ENCODE peak calls at places on chromosomes 5 and 9, in nine cellular contexts. D is neural progenitor cell; O is effector memory CD8-positive, alpha-beta T cell; C is memory B cell; T is pancreas; K is brain microvascular endothelial cell; Z is activated gamma-delta T cell treated with Interleukin-2 at 50 U/mL for 16 hours; I is activated CD8-positive, alpha-beta memory T cell treated with anti-CD3 and anti-CD28 coated beads, Interleukin-2, amount 50 U/mL, for 4 hours; P is EL. M is an unnamed sample.

GRCh38 chr5:135207866-135208265 is 173.8 kb upstream of the PITX1 start:
- DNase-seq in C (no peak), D (no peak), I (no peak), O (no peak), K (no peak), Z (no peak), T (no peak), P (no peak), M (no peak)

GRCh38 chr5:68460147-68460760 is 244.7 kb downstream of the PIK3R1 start:
- DNase-seq in Z (peak; percentile 40), D (peak; percentile 62), I (peak; percentile 38), P (peak; percentile 65), K (peak; percentile 67), C (peak; percentile 44), O (peak; percentile 58), T (no peak), M (no peak)

GRCh38 chr5:51882647-51883046 is 499.4 kb downstream of the ISL1 start:
- DNase-seq in T (no peak), P (no peak), C (no peak), I (no peak), K (no peak), D (no peak), O (no peak), Z (no peak), M (no peak)

GRCh38 chr5:148005788-148006520 is 57.8 kb upstream of the SPINK5 start:
- DNase-seq in D (peak; percentile 60), C (no peak), T (no peak), Z (no peak), I (no peak), O (no peak), K (no peak), P (peak; percentile 16), M (no peak)

GRCh38 chr5:170597876-170598275 is 94.1 kb downstream of the KCNIP1 start:
- DNase-seq in T (no peak), I (no peak), Z (no peak), C (no peak), P (peak; percentile 43), D (no peak), O (no peak), K (peak; percentile 4), M (no peak)

GRCh38 chr5:173458819-173459218 is 130.6 kb upstream of the STC2 start:
- DNase-seq in I (no peak), O (no peak), T (no peak), P (peak; percentile 51), C (no peak), K (peak; percentile 48), Z (no peak), D (no peak), M (no peak)

GRCh38 chr9:130990362-130991226 is 18.4 kb upstream of the LAMC3 start:
- DNase-seq in C (no peak), P (no peak), T (no peak), I (no peak), K (no peak), D (no peak), O (no peak), Z (no peak), M (no peak)

GRCh38 chr9:22343218-22343611 is 103.4 kb upstream of the DMRTA1 start:
- DNase-seq in I (no peak), Z (no peak), C (no peak), O (no peak), P (no peak), K (no peak), D (no peak), T (no peak), M (no peak)

GRCh38 chr9:5518061-5518936 is 8.0 kb downstream of the PDCD1LG2 start:
- DNase-seq in I (no peak), P (peak; percentile 40), T (no peak), K (no peak), Z (no peak), C (no peak), O (no peak), D (no peak), M (no peak)

GRCh38 chr9:26158631-26159150 is 480.4 kb upstream of the TUSC1 start:
- DNase-seq in D (no peak), I (no peak), O (no peak), K (no peak), T (no peak), P (no peak), Z (no peak), C (no peak), M (no peak)

M was measured in Peyer's patch.